ENCODE peak calls at places on chromosomes 4 and X, in four cellular contexts. D, N, A and O are unnamed samples.

GRCh38 chrX:16771483-16772398 is 14.5 kb upstream of the TXLNG start:
- DNase-seq in D (peak), N (peak), A (peak), O (peak)

GRCh38 chr4:108861339-108861738 is 98.5 kb upstream of the ETNPPL start:
- DNase-seq in N (no peak), D (no peak), A (no peak), O (peak)

GRCh38 chrX:155857561-155857960 is 23.6 kb upstream of the VAMP7 start:
- DNase-seq in A (no peak), N (no peak), D (no peak), O (peak)

GRCh38 chrX:144896323-144896722 is 351.0 kb upstream of the SPANXN1 start:
- DNase-seq in D (no peak), A (no peak), N (no peak), O (peak)

GRCh38 chr4:88753658-88754431 is 56.2 kb upstream of the NAP1L5 start:
- DNase-seq in D (no peak), A (no peak), N (no peak), O (no peak)

GRCh38 chrX:27599928-27600327 is 9.8 kb downstream of the DCAF8L2 start:
- DNase-seq in N (no peak), D (peak), A (peak), O (no peak)

GRCh38 chr4:153275380-153276276 is 68.9 kb upstream of the MND1 start:
- DNase-seq in N (no peak), D (no peak), A (no peak), O (no peak)

GRCh38 chr4:150982557-150983233 is 32.4 kb downstream of the LRBA start:
- DNase-seq in N (no peak), D (no peak), A (no peak), O (peak)

GRCh38 chrX:153649178-153649914 is 2.3 kb downstream of the DUSP9 start:
- DNase-seq in D (peak), N (no peak), A (no peak), O (peak)

GRCh38 chr4:122663814-122664610 is 43.1 kb upstream of the IL21 start:
- DNase-seq in A (no peak), N (no peak), D (no peak), O (no peak)

GRCh38 chr4:72857787-72858186 is 211.7 kb downstream of the COX18 start:
- DNase-seq in A (no peak), D (no peak), N (no peak), O (peak)

GRCh38 chr4:56681158-56681848 is at the start of gene HOPX:
- DNase-seq in A (peak), D (no peak), N (no peak), O (peak)

GRCh38 chr4:101931619-101932018 is 141.1 kb downstream of the BANK1 start:
- DNase-seq in N (no peak), D (no peak), A (no peak), O (no peak)

GRCh38 chrX:15242899-15243555 is 26.9 kb downstream of the ASB9 start:
- DNase-seq in A (peak), D (peak), N (peak), O (peak)

GRCh38 chr4:139118365-139118764 is 58.7 kb downstream of the ELF2 start:
- DNase-seq in N (no peak), A (no peak), D (no peak), O (no peak)

GRCh38 chrX:45900751-45901150 is 644.5 kb downstream of the ZNF674 start:
- DNase-seq in D (no peak), A (peak), N (no peak), O (peak)

GRCh38 chrX:11787564-11787963 is 29.5 kb downstream of the MSL3 start:
- DNase-seq in A (peak), D (peak), N (peak), O (peak)

GRCh38 chr4:139933541-139933940 is 220.4 kb downstream of the MAML3 start:
- DNase-seq in D (no peak), A (no peak), N (no peak), O (no peak)

GRCh38 chr4:3388461-3389185 is 53.1 kb upstream of the HGFAC start:
- DNase-seq in D (no peak), N (peak), A (peak), O (peak)

GRCh38 chr4:89509708-89510269 is 202.2 kb upstream of the GPRIN3 start:
- DNase-seq in D (no peak), N (peak), A (peak), O (peak)

GRCh38 chrX:31497086-31497485 is 425.2 kb upstream of the FTHL17 start:
- DNase-seq in A (peak), N (no peak), D (no peak), O (peak)

GRCh38 chr4:172998527-172999469 is 169.8 kb upstream of the GALNT7 start:
- DNase-seq in N (no peak), D (no peak), A (peak), O (peak)

GRCh38 chr4:86032476-86033022 is 327.3 kb downstream of the MAPK10 start:
- DNase-seq in N (no peak), D (no peak), A (peak), O (peak)

GRCh38 chr4:143234153-143234552 is 49.4 kb downstream of the USP38 start:
- DNase-seq in N (peak), A (no peak), D (no peak), O (peak)

GRCh38 chrX:106752101-106752678 is 25.7 kb downstream of the RNF128 start:
- DNase-seq in A (peak), D (no peak), N (no peak), O (peak)

GRCh38 chrX:52271212-52271611 is 86.5 kb downstream of the MAGED4 start:
- DNase-seq in A (no peak), N (no peak), D (no peak), O (peak)

GRCh38 chr4:15920723-15921591 is 17.6 kb downstream of the FGFBP1 start:
- DNase-seq in A (peak), N (peak), D (peak), O (peak)

DNA sequence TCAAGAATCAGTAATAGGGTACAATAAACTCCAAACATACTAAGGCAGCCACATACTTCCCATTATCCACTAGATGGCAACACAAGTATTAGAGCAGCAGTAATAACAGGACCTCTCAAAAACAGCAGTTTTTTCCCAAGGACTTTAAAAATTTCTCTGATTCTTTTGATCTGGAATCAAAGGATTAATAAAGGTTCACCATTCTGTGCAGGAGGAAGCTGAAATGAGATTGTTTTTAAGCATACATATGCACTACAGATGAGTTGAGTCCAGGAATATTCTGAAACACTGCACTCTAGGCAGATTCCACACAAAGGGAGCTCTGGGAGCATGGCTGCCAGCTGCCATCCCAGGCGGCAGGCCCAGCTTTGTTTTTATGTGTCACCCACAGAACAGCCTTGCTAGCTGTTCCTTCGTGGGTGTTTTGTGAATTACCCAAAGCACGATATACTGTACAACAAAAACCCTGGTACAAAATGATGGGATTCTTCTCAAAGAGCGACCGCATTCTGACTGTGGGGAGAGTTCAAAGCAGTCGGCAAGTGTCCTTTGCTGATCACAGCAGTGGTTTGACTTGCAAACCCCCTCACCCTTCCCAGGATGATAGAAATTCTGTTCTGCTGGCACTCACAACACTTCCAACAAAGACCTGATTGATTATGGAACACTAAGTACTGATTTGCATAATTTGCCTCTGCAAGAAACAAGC is 61.0 kb downstream of the STX18 start:
- DNase-seq in A (peak), N (no peak), D (no peak), O (no peak)
- TF ChIP-seq CTCF in A (peak), N (peak), D (peak), O (peak)

DNA sequence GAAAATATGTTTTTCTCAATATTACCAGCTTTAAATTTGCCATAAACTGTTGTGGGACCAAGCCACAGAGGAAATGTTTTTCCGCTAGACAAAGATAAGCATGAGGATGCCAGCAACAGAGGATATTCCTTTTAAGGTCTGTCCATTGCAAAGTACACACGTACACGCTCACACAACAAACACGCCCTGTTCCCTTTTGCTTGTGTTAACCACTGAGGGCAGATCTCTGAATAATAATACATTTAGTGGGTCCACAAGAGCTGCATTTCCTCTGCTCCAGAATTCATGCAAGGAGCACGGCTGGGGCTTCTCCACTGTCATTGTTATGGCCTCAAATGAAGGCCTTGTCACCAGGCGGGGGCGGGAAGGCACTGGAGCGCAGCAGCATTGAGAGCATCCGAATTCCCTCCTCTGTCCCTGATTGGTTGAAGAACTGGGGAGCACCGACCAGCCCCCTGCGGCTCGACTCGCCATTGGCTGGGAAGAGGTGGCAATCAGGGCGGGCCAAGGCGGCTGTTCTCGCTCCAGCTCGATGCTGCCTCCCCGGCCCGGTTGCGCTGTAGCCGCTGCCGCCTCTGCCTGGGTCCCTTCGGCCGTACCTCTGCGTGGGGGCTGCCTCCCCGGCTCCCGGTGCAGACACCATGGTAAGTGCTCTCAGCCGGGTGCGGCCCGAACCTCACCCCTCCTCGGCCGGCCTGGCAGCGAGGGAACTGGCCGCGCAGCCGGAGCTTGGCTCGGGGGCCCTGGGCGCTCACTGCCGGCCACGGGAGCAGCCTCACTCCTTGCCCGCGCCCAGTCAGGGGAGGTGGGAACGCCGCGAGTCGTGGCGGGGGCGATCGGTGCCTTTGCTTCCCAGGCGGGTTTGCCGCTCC is at the start of gene GUCY1B1:
- DNase-seq in N (peak), D (peak), A (peak), O (peak)
- H3K4me3 ChIP-seq in N (peak), D (peak), A (peak), O (peak)

DNA sequence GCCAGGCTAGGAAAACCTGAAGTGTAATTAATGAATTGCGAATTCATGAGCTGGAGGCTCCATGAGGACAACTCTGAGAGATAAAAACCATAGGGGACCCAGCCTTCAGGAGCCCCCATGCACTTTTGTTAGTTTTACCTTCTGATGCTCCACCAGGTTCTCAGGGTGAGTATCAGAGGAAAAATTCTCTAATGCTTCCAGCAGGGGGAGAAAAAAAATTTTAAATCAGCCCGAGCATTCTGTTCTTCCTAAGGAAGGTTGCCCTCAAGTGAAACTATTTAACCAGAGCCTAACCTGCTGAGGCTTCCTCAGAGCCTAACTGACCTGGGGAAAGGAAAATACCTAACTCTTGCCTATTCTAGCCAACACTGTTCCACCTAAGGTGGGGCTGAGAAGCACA is 552.6 kb downstream of the PPARGC1A start:
- DNase-seq in N (no peak), A (no peak), D (no peak), O (no peak)
- TF ChIP-seq CTCF in N (peak), A (no peak), D (no peak), O (no peak)

DNA sequence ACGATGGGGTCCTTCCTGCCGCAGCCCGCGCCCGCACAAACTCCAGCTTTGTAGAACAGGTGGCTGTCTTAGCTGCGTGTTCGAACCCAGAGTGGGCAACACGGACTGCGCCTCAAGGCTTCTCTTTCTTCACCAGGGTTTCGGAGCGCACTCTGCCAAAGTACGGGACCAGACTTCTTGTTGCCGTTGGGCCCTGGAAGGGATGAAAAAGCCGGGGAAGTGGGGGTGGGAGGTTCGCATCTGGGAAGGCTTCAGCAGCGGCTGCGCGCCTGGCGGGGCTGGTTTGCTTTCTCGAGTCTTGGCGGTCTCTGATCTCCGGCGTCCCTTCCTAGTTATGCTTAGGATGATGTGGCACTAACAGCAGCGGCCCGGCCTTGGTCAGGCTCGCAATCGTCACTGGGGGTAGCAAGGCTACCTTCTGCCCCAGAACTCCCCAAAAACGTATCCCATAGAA is 673 bp downstream of the PARM1 start:
- DNase-seq in A (peak), D (no peak), N (no peak), O (peak)
- H3K4me3 ChIP-seq in A (peak), D (peak), N (peak), O (peak)

GRCh38 chrX:75623535-75623934 is 100.7 kb upstream of the ZDHHC15 start:
- DNase-seq in D (no peak), A (no peak), N (no peak), O (no peak)
- TF ChIP-seq CTCF in D (no peak), A (peak), N (no peak), O (no peak)

GRCh38 chr4:163665521-163666334 is 171.2 kb downstream of the TMA16 start:
- DNase-seq in A (no peak), D (no peak), N (no peak), O (no peak)
- H3K4me3 ChIP-seq in A (no peak), D (no peak), N (no peak), O (no peak)

DNA sequence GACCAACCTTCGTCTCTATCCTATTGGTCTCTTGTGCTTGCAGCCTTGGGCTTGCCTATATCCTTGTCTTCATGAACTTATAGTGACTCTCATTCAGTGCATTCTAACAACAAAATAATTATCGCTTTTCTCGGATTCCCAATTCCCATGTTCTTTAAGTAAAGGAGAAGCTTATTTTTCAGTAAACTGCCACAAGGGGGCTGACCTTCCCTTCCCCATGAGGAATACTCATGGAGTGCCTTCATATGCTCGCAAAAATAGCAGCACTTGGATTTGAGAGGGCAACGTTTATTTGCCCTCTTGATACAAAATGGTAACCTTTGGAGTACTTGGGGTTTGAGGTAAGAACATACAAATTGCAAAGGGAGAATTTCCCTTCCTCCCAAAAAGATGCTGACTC is 183.2 kb upstream of the TENT5D start:
- DNase-seq in D (no peak), A (no peak), N (no peak), O (no peak)
- TF ChIP-seq CTCF in D (no peak), A (no peak), N (no peak), O (no peak)